ENCODE peak calls at places on chromosome 9, in ten cellular contexts. L is AG04450; X is suprapubic skin; U is stimulated activated CD8-positive, alpha-beta memory T cell treated with anti-CD3 and anti-CD28 coated beads, Interleukin-7, amount 100 ng/mL, for 24 hours; S is cardiac muscle cell; B is left ventricle myocardium inferior; D is stimulated activated CD4-positive, alpha-beta T cell treated with anti-CD3 and anti-CD28 coated beads, TNF-alpha, amount 100 ng/mL, for 4 hours; V is OCI-LY7; W is GM03348; K is putamen. F is an unnamed sample.

GRCh38 chr9:826500-827280 is 14.8 kb upstream of the DMRT1 start:
- DNase-seq in L (no peak), X (no peak), U (no peak), S (no peak), B (no peak), D (no peak), V (no peak), W (no peak), K (no peak), F (no peak)

GRCh38 chr9:38183994-38184568 is 115.1 kb upstream of the SHB start:
- DNase-seq in L (no peak), X (no peak), U (no peak), S (peak), B (no peak), D (no peak), V (no peak), W (no peak), K (no peak), F (no peak)

GRCh38 chr9:33044677-33045282 is 19.7 kb downstream of the DNAJA1 start:
- DNase-seq in L (no peak), X (no peak), U (no peak), S (peak), B (no peak), D (no peak), V (no peak), W (no peak), K (peak), F (no peak)

GRCh38 chr9:14212697-14213420 is 101.1 kb downstream of the NFIB start:
- DNase-seq in L (no peak), X (no peak), U (no peak), S (no peak), B (no peak), D (no peak), V (no peak), W (no peak), K (no peak), F (no peak)

GRCh38 chr9:137719194-137719593 is 100.4 kb downstream of the EHMT1 start:
- DNase-seq in L (no peak), X (no peak), U (no peak), S (no peak), B (no peak), D (no peak), V (no peak), W (no peak), K (no peak), F (no peak)

GRCh38 chr9:73183917-73184861 is 32.5 kb downstream of the ANXA1 start:
- DNase-seq in L (peak), X (no peak), U (no peak), S (peak), B (no peak), D (no peak), V (peak), W (peak), K (peak), F (no peak)

GRCh38 chr9:127904518-127904887 is 5.1 kb upstream of the ST6GALNAC6 start:
- DNase-seq in L (no peak), X (peak), U (no peak), S (peak), B (no peak), D (no peak), V (no peak), W (no peak), K (no peak), F (no peak)

GRCh38 chr9:112080831-112081542 is 94.1 kb downstream of the SUSD1 start:
- DNase-seq in L (no peak), X (no peak), U (no peak), S (no peak), B (no peak), D (no peak), V (no peak), W (no peak), K (no peak), F (no peak)

GRCh38 chr9:105299190-105299854 is 54.9 kb downstream of the SLC44A1 start:
- DNase-seq in L (peak), X (no peak), U (no peak), S (peak), B (no peak), D (no peak), V (no peak), W (peak), K (peak), F (no peak)

GRCh38 chr9:125932012-125932411 is 184.8 kb downstream of the PBX3 start:
- DNase-seq in L (peak), X (no peak), U (no peak), S (peak), B (no peak), D (no peak), V (no peak), W (peak), K (peak), F (no peak)

GRCh38 chr9:85224729-85225128 is 517.0 kb downstream of the AGTPBP1 start:
- DNase-seq in L (no peak), X (no peak), U (no peak), S (peak), B (no peak), D (no peak), V (no peak), W (peak), K (no peak), F (no peak)

GRCh38 chr9:129428890-129429577 is 191.9 kb downstream of the C9orf50 start:
- DNase-seq in L (no peak), X (no peak), U (no peak), S (no peak), B (no peak), D (no peak), V (no peak), W (no peak), K (no peak), F (no peak)

GRCh38 chr9:127788337-127789011 is 2.6 kb downstream of the CDK9 start:
- DNase-seq in L (no peak), X (no peak), U (no peak), S (no peak), B (no peak), D (no peak), V (no peak), W (no peak), K (no peak), F (no peak)